ENCODE peak calls at places on chromosome X, in four cellular contexts. One of them, this sample, is unnamed.

GRCh38 chrX:13254076-13254785 is 65.6 kb downstream of the ATXN3L start:
- DNase-seq in K562: peak; percentile 56
- DNase-seq in WTC11: no peak
- DNase-seq in HepG2: peak; percentile 8
- DNase-seq in this sample: peak; percentile 56

GRCh38 chrX:10010686-10011085 is 43.5 kb downstream of the CLDN34 start:
- DNase-seq in K562: no peak
- DNase-seq in HepG2: peak; percentile 67
- DNase-seq in WTC11: no peak
- DNase-seq in this sample: no peak

GRCh38 chrX:5042563-5042962 is 1186.1 kb downstream of the NLGN4X start:
- DNase-seq in WTC11: no peak
- DNase-seq in K562: no peak
- DNase-seq in HepG2: no peak
- DNase-seq in this sample: no peak

GRCh38 chrX:26952213-26952612 is 510.9 kb downstream of the PPP4R3C start:
- DNase-seq in WTC11: no peak
- DNase-seq in K562: no peak
- DNase-seq in HepG2: no peak
- DNase-seq in this sample: no peak

GRCh38 chrX:111555559-111555958 is 44.1 kb downstream of the SERTM2 start:
- DNase-seq in K562: no peak
- DNase-seq in WTC11: peak; percentile 12
- DNase-seq in HepG2: no peak
- DNase-seq in this sample: no peak

GRCh38 chrX:11759461-11760311 is 1.6 kb downstream of the MSL3 start:
- DNase-seq in K562: peak; percentile 62
- DNase-seq in WTC11: peak; percentile 65
- DNase-seq in HepG2: peak; percentile 88
- DNase-seq in this sample: peak; percentile 70

GRCh38 chrX:148691456-148691855 is 191.0 kb downstream of the AFF2 start:
- DNase-seq in K562: no peak
- DNase-seq in HepG2: no peak
- DNase-seq in WTC11: no peak
- DNase-seq in this sample: no peak

GRCh38 chrX:9293051-9293496 is 171.8 kb upstream of the TBL1X start:
- DNase-seq in HepG2: no peak
- DNase-seq in K562: no peak
- DNase-seq in WTC11: peak; percentile 46
- DNase-seq in this sample: no peak

GRCh38 chrX:67543818-67544217 is at the start of gene AR:
- DNase-seq in WTC11: peak; percentile 74
- DNase-seq in HepG2: no peak
- DNase-seq in K562: no peak
- DNase-seq in this sample: no peak

GRCh38 chrX:31483336-31483735 is 411.5 kb upstream of the FTHL17 start:
- DNase-seq in WTC11: no peak
- DNase-seq in K562: no peak
- DNase-seq in HepG2: no peak
- DNase-seq in this sample: no peak

GRCh38 chrX:1316527-1316926 is 20.1 kb upstream of the IL3RA start:
- DNase-seq in K562: no peak
- DNase-seq in HepG2: no peak
- DNase-seq in WTC11: no peak
- DNase-seq in this sample: no peak

GRCh38 chrX:42755820-42756219 is 22.1 kb downstream of the PPP1R2C start:
- DNase-seq in HepG2: no peak
- DNase-seq in WTC11: no peak
- DNase-seq in K562: no peak
- DNase-seq in this sample: no peak
- TF ChIP-seq CBFB in HepG2: no peak
- TF ChIP-seq CBFB in WTC11: no peak
- TF ChIP-seq CBFB in K562: no peak
- TF ChIP-seq CBFB in this sample: no peak

DNA sequence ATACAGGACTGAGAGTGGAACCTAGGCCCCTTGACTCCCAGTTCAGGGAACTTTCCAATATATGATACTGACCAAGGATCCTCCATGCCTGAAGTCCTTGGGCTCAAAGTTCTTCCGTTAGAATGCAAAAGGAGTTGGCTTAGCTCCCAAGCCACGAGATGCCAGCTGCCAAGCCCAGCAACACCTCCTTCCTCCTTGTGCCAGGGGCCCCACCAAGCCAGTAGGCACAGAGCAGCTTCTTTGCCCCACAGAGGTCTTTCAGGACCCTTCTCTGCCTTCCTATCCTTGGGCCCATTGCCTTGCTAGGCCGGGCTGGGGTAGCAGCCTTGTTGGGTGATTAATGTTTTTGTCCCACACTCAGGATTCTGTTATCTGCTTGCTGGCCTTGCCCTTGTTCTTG is 105.6 kb downstream of the EFNB1 start:
- DNase-seq in WTC11: no peak
- DNase-seq in K562: no peak
- DNase-seq in HepG2: no peak
- DNase-seq in this sample: no peak
- TF ChIP-seq CBFB in WTC11: no peak
- TF ChIP-seq CBFB in K562: no peak
- TF ChIP-seq CBFB in HepG2: no peak
- TF ChIP-seq CBFB in this sample: no peak

GRCh38 chrX:45400380-45400779 is 199.7 kb upstream of the DIPK2B start:
- DNase-seq in WTC11: no peak
- DNase-seq in HepG2: no peak
- DNase-seq in K562: no peak
- DNase-seq in this sample: no peak
- TF ChIP-seq CBFB in WTC11: no peak
- TF ChIP-seq CBFB in HepG2: no peak
- TF ChIP-seq CBFB in K562: no peak
- TF ChIP-seq CBFB in this sample: no peak

DNA sequence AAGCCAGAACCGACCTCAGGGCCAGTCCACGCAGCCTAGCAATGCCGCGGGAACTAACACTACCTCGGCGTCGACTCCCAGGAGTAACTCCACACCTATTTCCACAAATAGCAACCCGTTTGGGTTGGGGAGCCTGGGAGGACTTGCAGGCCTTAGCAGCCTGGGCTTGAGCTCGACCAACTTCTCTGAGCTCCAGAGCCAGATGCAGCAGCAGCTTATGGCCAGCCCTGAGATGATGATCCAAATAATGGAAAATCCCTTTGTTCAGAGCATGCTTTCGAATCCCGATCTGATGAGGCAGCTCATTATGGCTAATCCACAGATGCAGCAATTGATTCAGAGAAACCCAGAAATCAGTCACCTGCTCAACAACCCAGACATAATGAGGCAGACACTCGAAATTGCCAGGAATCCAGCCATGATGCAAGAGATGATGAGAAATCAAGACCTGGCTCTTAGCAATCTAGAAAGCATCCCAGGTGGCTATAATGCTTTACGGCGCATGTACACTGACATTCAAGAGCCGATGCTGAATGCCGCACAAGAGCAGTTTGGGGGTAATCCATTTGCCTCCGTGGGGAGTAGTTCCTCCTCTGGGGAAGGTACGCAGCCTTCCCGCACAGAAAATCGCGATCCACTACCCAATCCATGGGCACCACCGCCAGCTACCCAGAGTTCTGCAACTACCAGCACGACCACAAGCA is 907 bp downstream of the UBQLN2 start:
- DNase-seq in K562: no peak
- DNase-seq in WTC11: no peak
- DNase-seq in HepG2: peak; percentile 2
- DNase-seq in this sample: no peak
- TF ChIP-seq CBFB in K562: no peak
- TF ChIP-seq CBFB in WTC11: no peak
- TF ChIP-seq CBFB in HepG2: no peak
- TF ChIP-seq CBFB in this sample: no peak

GRCh38 chrX:20432746-20433374 is 166.2 kb upstream of the RPS6KA3 start:
- DNase-seq in WTC11: no peak
- DNase-seq in K562: no peak
- DNase-seq in HepG2: peak; percentile 10
- DNase-seq in this sample: no peak
- TF ChIP-seq CBFB in WTC11: no peak
- TF ChIP-seq CBFB in K562: no peak
- TF ChIP-seq CBFB in HepG2: no peak
- TF ChIP-seq CBFB in this sample: no peak

GRCh38 chrX:41922125-41922521 is 1.2 kb downstream of the CASK start:
- DNase-seq in HepG2: no peak
- DNase-seq in K562: no peak
- DNase-seq in WTC11: no peak
- DNase-seq in this sample: no peak

GRCh38 chrX:41919870-41920269 is 3.5 kb downstream of the CASK start:
- DNase-seq in WTC11: no peak
- DNase-seq in HepG2: no peak
- DNase-seq in K562: no peak
- DNase-seq in this sample: no peak

GRCh38 chrX:41922694-41923171 is 621 bp downstream of the CASK start:
- DNase-seq in HepG2: no peak
- DNase-seq in K562: peak; percentile 22
- DNase-seq in WTC11: peak; percentile 34
- DNase-seq in this sample: no peak

GRCh38 chrX:41923257-41923924 is at the start of gene CASK:
- DNase-seq in WTC11: peak; percentile 89
- DNase-seq in HepG2: peak; percentile 78
- DNase-seq in K562: peak; percentile 95
- DNase-seq in this sample: peak; percentile 51

DNA sequence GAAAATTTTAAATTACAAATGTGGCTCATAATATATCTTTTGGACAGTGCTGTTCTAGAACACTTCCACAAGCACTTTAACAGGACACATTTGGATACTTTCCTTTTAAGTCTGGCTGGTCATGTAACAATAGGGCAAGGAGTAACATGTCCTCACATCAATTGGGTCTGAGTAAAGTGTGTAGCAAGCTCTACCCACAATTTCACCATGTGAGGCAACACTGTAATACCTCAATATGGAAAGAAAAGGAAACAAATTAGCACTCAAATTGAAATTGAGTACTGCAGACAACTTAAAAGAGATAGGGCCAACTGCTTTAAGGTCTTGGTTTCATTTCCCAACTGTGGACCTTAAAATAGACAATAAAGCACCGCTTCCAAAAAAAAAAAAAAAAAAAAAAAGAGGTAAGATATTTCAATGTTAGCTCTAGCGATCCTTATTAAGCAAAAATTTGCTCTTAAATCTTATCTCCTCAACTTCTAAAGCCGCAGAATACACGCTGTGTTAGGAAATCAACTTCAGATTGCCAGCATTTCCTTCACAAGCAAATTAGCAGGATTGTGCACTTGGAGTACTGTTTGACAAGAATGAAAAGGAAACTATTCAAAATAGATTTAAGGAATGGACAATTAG is 1.7 kb downstream of the CASK start:
- DNase-seq in WTC11: no peak
- DNase-seq in K562: no peak
- DNase-seq in HepG2: peak; percentile 37
- DNase-seq in this sample: peak; percentile 45
- TF ChIP-seq CBFB in WTC11: no peak
- TF ChIP-seq CBFB in K562: no peak
- TF ChIP-seq CBFB in HepG2: no peak
- TF ChIP-seq CBFB in this sample: no peak